ENCODE peak calls at places on chromosome 13, in four cellular contexts. L is A549, C is thoracic aorta, M is endodermal cell. G is an unnamed sample.

GRCh38 chr13:98222081-98222554 is 45.0 kb upstream of the RNF113B start:
- DNase-seq in L (no peak), C (no peak), M (peak; percentile 10), G (no peak)

GRCh38 chr13:50388481-50388880 is 373.2 kb downstream of the KCNRG start:
- DNase-seq in L (no peak), C (no peak), M (no peak), G (no peak)

GRCh38 chr13:45496942-45497341 is 32.2 kb downstream of the COG3 start:
- DNase-seq in L (no peak), C (no peak), M (no peak), G (no peak)

GRCh38 chr13:27053902-27054595 is 117.6 kb downstream of the USP12 start:
- DNase-seq in L (no peak), C (no peak), M (no peak), G (no peak)

GRCh38 chr13:29752175-29752574 is 98.2 kb downstream of the UBL3 start:
- DNase-seq in L (no peak), C (no peak), M (no peak), G (no peak)

GRCh38 chr13:99228737-99229691 is 28.4 kb downstream of the UBAC2 start:
- DNase-seq in L (no peak), C (no peak), M (no peak), G (no peak)

GRCh38 chr13:43316997-43317396 is 293.6 kb downstream of the DNAJC15 start:
- DNase-seq in L (no peak), C (no peak), M (peak; percentile 50), G (no peak)

GRCh38 chr13:100636441-100636840 is 38.2 kb downstream of the TMTC4 start:
- DNase-seq in L (no peak), C (no peak), M (no peak), G (no peak)

GRCh38 chr13:74288361-74288911 is 154.2 kb upstream of the KLF12 start:
- DNase-seq in L (no peak), C (no peak), M (peak; percentile 59), G (no peak)

GRCh38 chr13:97382276-97382675 is 51.7 kb upstream of the RAP2A start:
- DNase-seq in L (no peak), C (no peak), M (no peak), G (no peak)

GRCh38 chr13:72221276-72221962 is 354.4 kb upstream of the DACH1 start:
- DNase-seq in L (peak; percentile 3), C (no peak), M (peak; percentile 93), G (no peak)

GRCh38 chr13:77351326-77351725 is 24.4 kb upstream of the MYCBP2 start:
- DNase-seq in L (no peak), C (no peak), M (no peak), G (peak; percentile 34)

GRCh38 chr13:42786696-42787095 is 5.3 kb downstream of the FAM216B start:
- DNase-seq in L (no peak), C (no peak), M (no peak), G (no peak)

GRCh38 chr13:101785858-101786257 is 333.4 kb downstream of the ITGBL1 start:
- DNase-seq in L (peak; percentile 17), C (no peak), M (peak; percentile 85), G (no peak)

GRCh38 chr13:40401911-40402776 is 264.3 kb downstream of the FOXO1 start:
- DNase-seq in L (peak; percentile 62), C (peak; percentile 93), M (no peak), G (peak; percentile 98)

GRCh38 chr13:27918918-27919255 is 913 bp upstream of the PDX1 start:
- DNase-seq in L (no peak), C (no peak), M (no peak), G (no peak)

GRCh38 chr13:40149611-40150283 is 494.3 kb downstream of the COG6 start:
- DNase-seq in L (peak; percentile 7), C (peak; percentile 52), M (no peak), G (peak; percentile 76)

GRCh38 chr13:27128825-27129627 is 42.6 kb downstream of the USP12 start:
- DNase-seq in L (no peak), C (no peak), M (no peak), G (no peak)

GRCh38 chr13:91052873-91053272 is 294.6 kb upstream of the MIR17HG start:
- DNase-seq in L (no peak), C (no peak), M (no peak), G (no peak)

GRCh38 chr13:44730099-44730498 is 154.0 kb upstream of the TSC22D1 start:
- DNase-seq in L (no peak), C (no peak), M (no peak), G (no peak)

GRCh38 chr13:95349267-95349666 is 48.0 kb upstream of the ABCC4 start:
- DNase-seq in L (peak; percentile 13), C (no peak), M (no peak), G (no peak)

GRCh38 chr13:61128850-61129645 is 286.6 kb downstream of the PCDH20 start:
- DNase-seq in L (no peak), C (no peak), M (no peak), G (no peak)

GRCh38 chr13:28470286-28470685 is 24.6 kb downstream of the FLT1 start:
- DNase-seq in L (no peak), C (no peak), M (no peak), G (no peak)

GRCh38 chr13:40102854-40103253 is 447.4 kb downstream of the COG6 start:
- DNase-seq in L (peak; percentile 5), C (no peak), M (no peak), G (no peak)

GRCh38 chr13:76823969-76824368 is 62.2 kb downstream of the KCTD12 start:
- DNase-seq in L (no peak), C (no peak), M (no peak), G (no peak)

GRCh38 chr13:44160549-44161278 is 212.9 kb upstream of the SERP2 start:
- DNase-seq in L (no peak), C (no peak), M (no peak), G (peak; percentile 81)

GRCh38 chr13:100438059-100438788 is 150.4 kb downstream of the GGACT start:
- DNase-seq in L (no peak), C (no peak), M (no peak), G (no peak)

GRCh38 chr13:111394211-111394922 is 73.9 kb downstream of the TEX29 start:
- DNase-seq in L (no peak), C (no peak), M (peak; percentile 15), G (peak; percentile 51)

GRCh38 chr13:100941811-100942361 is 267.3 kb upstream of the TMTC4 start:
- DNase-seq in L (no peak), C (no peak), M (no peak), G (no peak)

GRCh38 chr13:87311165-87311564 is 360.0 kb upstream of the SLITRK5 start:
- DNase-seq in L (no peak), C (no peak), M (no peak), G (no peak)

GRCh38 chr13:19782049-19782726 is 557 bp downstream of the PSPC1 start:
- DNase-seq in L (peak; percentile 1), C (peak; percentile 9), M (peak; percentile 66), G (peak; percentile 75)

GRCh38 chr13:73370066-73370465 is 311.3 kb downstream of the KLF5 start:
- DNase-seq in L (no peak), C (no peak), M (no peak), G (no peak)

GRCh38 chr13:29991343-29991742 is 140.9 kb upstream of the UBL3 start:
- DNase-seq in L (no peak), C (no peak), M (no peak), G (no peak)

GRCh38 chr13:21998279-21998678 is 327.4 kb downstream of the FGF9 start:
- DNase-seq in L (no peak), C (no peak), M (no peak), G (no peak)

GRCh38 chr13:33531484-33531883 is 245.9 kb upstream of the STARD13 start:
- DNase-seq in L (no peak), C (no peak), M (no peak), G (no peak)
- H3K4me1 ChIP-seq in L (peaks cover 2% of the 10 kb centered on the region), C (no peaks in the 10 kb centered on the region), M (no peaks in the 10 kb centered on the region), G (no peaks in the 10 kb centered on the region)

GRCh38 chr13:112984501-112984900 is 15.5 kb downstream of the MCF2L start:
- DNase-seq in L (no peak), C (no peak), M (no peak), G (no peak)
- H3K4me3 ChIP-seq in L (no peak overlapping the region), C (no peak overlapping the region), M (no peak overlapping the region), G (no peak overlapping the region)

DNA sequence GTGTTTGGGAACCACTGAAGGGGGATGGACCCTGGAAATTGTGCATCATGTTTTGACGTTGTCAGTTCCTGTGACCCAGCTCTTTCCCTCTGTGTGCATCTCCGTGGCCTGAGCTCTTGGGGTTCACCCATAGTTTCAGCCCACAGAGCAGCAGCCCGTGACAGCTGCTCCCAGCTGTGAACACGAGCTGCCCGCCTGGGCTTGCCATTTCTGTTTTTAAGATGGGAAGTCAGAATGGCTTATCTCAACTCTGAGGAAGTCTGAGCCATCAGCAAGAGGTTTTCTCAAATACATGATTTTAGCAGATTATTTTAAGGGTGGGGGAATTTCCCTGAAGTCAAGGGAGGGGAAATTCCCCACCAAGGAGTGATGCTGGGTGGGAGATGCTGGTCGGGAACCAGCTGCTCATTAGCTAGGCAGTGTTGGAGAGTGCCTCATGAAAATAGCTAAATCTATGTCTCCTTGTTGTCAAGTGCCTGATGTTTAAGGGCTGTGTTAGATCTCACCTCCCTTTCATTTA is 34.9 kb upstream of the C1QTNF9 start:
- DNase-seq in L (no peak), C (no peak), M (peak; percentile 25), G (no peak)
- H3K27ac ChIP-seq in L (no peak overlapping the region), C (no peak overlapping the region), M (no peak overlapping the region), G (no peak overlapping the region)

DNA sequence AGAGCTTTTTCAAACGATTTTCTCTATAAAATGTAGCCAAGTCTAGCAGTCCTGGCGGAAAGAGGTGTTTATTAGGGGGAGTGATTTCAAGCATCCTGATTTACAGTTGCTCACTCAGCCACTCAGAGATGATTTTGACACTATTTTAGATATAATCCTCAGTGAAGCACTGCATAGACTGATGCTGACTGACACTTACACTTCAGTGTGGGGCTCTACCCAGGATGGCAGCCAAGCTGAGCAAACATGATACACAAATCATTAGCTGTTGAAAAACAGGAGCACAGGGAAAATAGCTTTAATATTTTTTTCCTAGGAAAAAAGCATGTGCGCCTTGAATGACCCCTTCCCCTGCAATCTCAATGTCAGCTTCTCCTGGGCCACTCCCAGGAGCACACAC is 36.6 kb downstream of the RCBTB2 start:
- DNase-seq in L (no peak), C (no peak), M (no peak), G (no peak)
- H3K4me1 ChIP-seq in L (peaks cover 7% of the 10 kb centered on the region), C (no peaks in the 10 kb centered on the region), M (no peaks in the 10 kb centered on the region), G (no peaks in the 10 kb centered on the region)

GRCh38 chr13:75318138-75318833 is 163.7 kb downstream of the TBC1D4 start:
- DNase-seq in L (no peak), C (no peak), M (no peak), G (no peak)
- H3K4me3 ChIP-seq in L (no peak overlapping the region), C (no peak overlapping the region), M (no peak overlapping the region), G (no peak overlapping the region)

GRCh38 chr13:36358352-36358751 is 12.2 kb upstream of the SPART start:
- DNase-seq in L (no peak), C (no peak), M (no peak), G (no peak)
- H3K27ac ChIP-seq in L (no peak overlapping the region), C (peak overlapping the region; percentile 31), M (no peak overlapping the region), G (peak overlapping the region; percentile 56)

G was measured in tibial artery.